ENCODE peak calls at places on chromosomes 16 and 17, in four cellular contexts. One of them, this sample, is unnamed.

GRCh38 chr17:7217113-7217987 is 2.3 kb downstream of the DLG4 start:
- DNase-seq in WTC11: no peak
- DNase-seq in AG09319: no peak
- DNase-seq in stimulated activated CD4-positive, alpha-beta T cell treated with anti-CD3 and anti-CD28 coated beads, Interleukin-12 subunit alpha, Interleukin-12 subunit beta, amount 100 ng/mL, for 4 hours: no peak
- DNase-seq in this sample: no peak

GRCh38 chr17:42337442-42337841 is 49.1 kb downstream of the STAT5A start:
- DNase-seq in AG09319: peak
- DNase-seq in stimulated activated CD4-positive, alpha-beta T cell treated with anti-CD3 and anti-CD28 coated beads, Interleukin-12 subunit alpha, Interleukin-12 subunit beta, amount 100 ng/mL, for 4 hours: peak
- DNase-seq in WTC11: no peak
- DNase-seq in this sample: peak

GRCh38 chr17:5272313-5272712 is 9.8 kb upstream of the RABEP1 start:
- DNase-seq in WTC11: no peak
- DNase-seq in AG09319: no peak
- DNase-seq in stimulated activated CD4-positive, alpha-beta T cell treated with anti-CD3 and anti-CD28 coated beads, Interleukin-12 subunit alpha, Interleukin-12 subunit beta, amount 100 ng/mL, for 4 hours: no peak
- DNase-seq in this sample: no peak

GRCh38 chr17:47239663-47240374 is 13.8 kb upstream of the ITGB3 start:
- DNase-seq in stimulated activated CD4-positive, alpha-beta T cell treated with anti-CD3 and anti-CD28 coated beads, Interleukin-12 subunit alpha, Interleukin-12 subunit beta, amount 100 ng/mL, for 4 hours: no peak
- DNase-seq in WTC11: no peak
- DNase-seq in AG09319: peak
- DNase-seq in this sample: peak

GRCh38 chr16:57265850-57266530 is 18.5 kb downstream of the PLLP start:
- DNase-seq in stimulated activated CD4-positive, alpha-beta T cell treated with anti-CD3 and anti-CD28 coated beads, Interleukin-12 subunit alpha, Interleukin-12 subunit beta, amount 100 ng/mL, for 4 hours: no peak
- DNase-seq in WTC11: no peak
- DNase-seq in AG09319: no peak
- DNase-seq in this sample: no peak

GRCh38 chr17:27762527-27763305 is 37.6 kb downstream of the NOS2 start:
- DNase-seq in AG09319: no peak
- DNase-seq in WTC11: peak
- DNase-seq in stimulated activated CD4-positive, alpha-beta T cell treated with anti-CD3 and anti-CD28 coated beads, Interleukin-12 subunit alpha, Interleukin-12 subunit beta, amount 100 ng/mL, for 4 hours: no peak
- DNase-seq in this sample: no peak

GRCh38 chr17:66677201-66677981 is 157.5 kb upstream of the CACNG5 start:
- DNase-seq in WTC11: no peak
- DNase-seq in stimulated activated CD4-positive, alpha-beta T cell treated with anti-CD3 and anti-CD28 coated beads, Interleukin-12 subunit alpha, Interleukin-12 subunit beta, amount 100 ng/mL, for 4 hours: no peak
- DNase-seq in AG09319: no peak
- DNase-seq in this sample: peak

GRCh38 chr17:78086740-78087139 is 41.8 kb downstream of the TMC6 start:
- DNase-seq in WTC11: no peak
- DNase-seq in stimulated activated CD4-positive, alpha-beta T cell treated with anti-CD3 and anti-CD28 coated beads, Interleukin-12 subunit alpha, Interleukin-12 subunit beta, amount 100 ng/mL, for 4 hours: no peak
- DNase-seq in AG09319: no peak
- DNase-seq in this sample: no peak

GRCh38 chr16:19963306-19963705 is 78.7 kb upstream of the GPRC5B start:
- DNase-seq in stimulated activated CD4-positive, alpha-beta T cell treated with anti-CD3 and anti-CD28 coated beads, Interleukin-12 subunit alpha, Interleukin-12 subunit beta, amount 100 ng/mL, for 4 hours: no peak
- DNase-seq in AG09319: no peak
- DNase-seq in WTC11: no peak
- DNase-seq in this sample: no peak

GRCh38 chr17:82831818-82832200 is 8.0 kb downstream of the ZNF750 start:
- DNase-seq in stimulated activated CD4-positive, alpha-beta T cell treated with anti-CD3 and anti-CD28 coated beads, Interleukin-12 subunit alpha, Interleukin-12 subunit beta, amount 100 ng/mL, for 4 hours: no peak
- DNase-seq in AG09319: no peak
- DNase-seq in WTC11: no peak
- DNase-seq in this sample: no peak

GRCh38 chr17:74042241-74042640 is 161.2 kb upstream of the RPL38 start:
- DNase-seq in stimulated activated CD4-positive, alpha-beta T cell treated with anti-CD3 and anti-CD28 coated beads, Interleukin-12 subunit alpha, Interleukin-12 subunit beta, amount 100 ng/mL, for 4 hours: no peak
- DNase-seq in WTC11: no peak
- DNase-seq in AG09319: no peak
- DNase-seq in this sample: no peak

GRCh38 chr16:81251871-81252270 is 13.4 kb downstream of the BCO1 start:
- DNase-seq in AG09319: no peak
- DNase-seq in stimulated activated CD4-positive, alpha-beta T cell treated with anti-CD3 and anti-CD28 coated beads, Interleukin-12 subunit alpha, Interleukin-12 subunit beta, amount 100 ng/mL, for 4 hours: no peak
- DNase-seq in WTC11: no peak
- DNase-seq in this sample: no peak

GRCh38 chr17:20095366-20096080 is 86.4 kb downstream of the SPECC1 start:
- DNase-seq in AG09319: no peak
- DNase-seq in WTC11: peak
- DNase-seq in stimulated activated CD4-positive, alpha-beta T cell treated with anti-CD3 and anti-CD28 coated beads, Interleukin-12 subunit alpha, Interleukin-12 subunit beta, amount 100 ng/mL, for 4 hours: no peak
- DNase-seq in this sample: no peak

This sample was measured in AG09309.